ENCODE peak calls at places on chromosomes 1 and 21, in seven cellular contexts. S, L, G, J, T, V and D are unnamed samples.

GRCh38 chr21:39640754-39641153 is 28.0 kb downstream of the B3GALT5 start:
- DNase-seq in S (no peak), L (no peak), G (no peak), J (no peak), T (no peak), V (no peak), D (no peak)

GRCh38 chr21:42560517-42561179 is 47.0 kb downstream of the SLC37A1 start:
- DNase-seq in S (no peak), L (no peak), G (peak), J (no peak), T (peak), V (no peak), D (no peak)

GRCh38 chr1:100539836-100540536 is 2.0 kb downstream of the GPR88 start:
- DNase-seq in S (peak), L (no peak), G (peak), J (peak), T (no peak), V (no peak), D (no peak)

GRCh38 chr21:45320991-45321656 is 33.4 kb upstream of the POFUT2 start:
- DNase-seq in S (peak), L (no peak), G (peak), J (no peak), T (no peak), V (no peak), D (no peak)

GRCh38 chr21:36732217-36732616 is 33.3 kb downstream of the SIM2 start:
- DNase-seq in S (no peak), L (no peak), G (peak), J (no peak), T (peak), V (no peak), D (no peak)

GRCh38 chr1:111195002-111195684 is 5.3 kb downstream of the DENND2D start:
- DNase-seq in S (no peak), L (no peak), G (no peak), J (no peak), T (no peak), V (no peak), D (no peak)

GRCh38 chr21:25967566-25968438 is 202.8 kb downstream of the APP start:
- DNase-seq in S (no peak), L (no peak), G (no peak), J (no peak), T (no peak), V (no peak), D (peak)

GRCh38 chr1:9900142-9901043 is 9.7 kb downstream of the CTNNBIP1 start:
- DNase-seq in S (peak), L (no peak), G (peak), J (no peak), T (peak), V (peak), D (no peak)

GRCh38 chr1:11501491-11501897 is 22.5 kb downstream of the DISP3 start:
- DNase-seq in S (peak), L (no peak), G (peak), J (no peak), T (peak), V (no peak), D (no peak)

GRCh38 chr1:91751281-91751680 is 134.7 kb downstream of the TGFBR3 start:
- DNase-seq in S (peak), L (no peak), G (no peak), J (no peak), T (peak), V (no peak), D (no peak)

GRCh38 chr1:163290025-163290610 is 31.6 kb upstream of the NUF2 start:
- DNase-seq in S (no peak), L (no peak), G (no peak), J (no peak), T (no peak), V (peak), D (no peak)

GRCh38 chr1:38092256-38092655 is 45.7 kb upstream of the POU3F1 start:
- DNase-seq in S (no peak), L (no peak), G (no peak), J (no peak), T (no peak), V (no peak), D (no peak)

GRCh38 chr1:59008599-59009347 is 224.9 kb upstream of the JUN start:
- DNase-seq in S (no peak), L (no peak), G (no peak), J (no peak), T (no peak), V (no peak), D (no peak)

GRCh38 chr1:22263359-22263758 is 120.5 kb upstream of the WNT4 start:
- DNase-seq in S (no peak), L (no peak), G (no peak), J (no peak), T (no peak), V (no peak), D (no peak)

GRCh38 chr1:8903908-8904650 is 25.6 kb upstream of the ENO1 start:
- DNase-seq in S (no peak), L (no peak), G (no peak), J (no peak), T (peak), V (no peak), D (no peak)

GRCh38 chr21:15445327-15445726 is 284.5 kb upstream of the USP25 start:
- DNase-seq in S (no peak), L (no peak), G (no peak), J (no peak), T (no peak), V (no peak), D (peak)

GRCh38 chr1:41482001-41482765 is 2.3 kb downstream of the EDN2 start:
- DNase-seq in S (no peak), L (no peak), G (peak), J (no peak), T (no peak), V (no peak), D (no peak)

GRCh38 chr21:31559368-31560119 is 99.9 kb upstream of the SOD1 start:
- DNase-seq in S (peak), L (peak), G (peak), J (peak), T (peak), V (peak), D (peak)

GRCh38 chr1:193260056-193260750 is 73.8 kb upstream of the B3GALT2 start:
- DNase-seq in S (no peak), L (no peak), G (no peak), J (no peak), T (no peak), V (no peak), D (no peak)

GRCh38 chr1:180585994-180586359 is 27.2 kb downstream of the OVAAL start:
- DNase-seq in S (no peak), L (no peak), G (no peak), J (no peak), T (no peak), V (no peak), D (no peak)

GRCh38 chr21:22842875-22843274 is 1844.7 kb downstream of the NCAM2 start:
- DNase-seq in S (no peak), L (no peak), G (no peak), J (no peak), T (no peak), V (no peak), D (no peak)

GRCh38 chr1:9183898-9184297 is 50.7 kb upstream of the H6PD start:
- DNase-seq in S (no peak), L (no peak), G (no peak), J (no peak), T (no peak), V (no peak), D (no peak)

GRCh38 chr1:50418600-50419109 is 4.6 kb downstream of the DMRTA2 start:
- DNase-seq in S (no peak), L (no peak), G (no peak), J (peak), T (no peak), V (no peak), D (peak)

GRCh38 chr1:155652951-155653350 is 35.6 kb downstream of the YY1AP1 start:
- DNase-seq in S (no peak), L (no peak), G (no peak), J (no peak), T (no peak), V (no peak), D (no peak)

GRCh38 chr1:58331156-58331555 is 215.4 kb downstream of the OMA1 start:
- DNase-seq in S (no peak), L (no peak), G (no peak), J (no peak), T (no peak), V (no peak), D (no peak)

GRCh38 chr1:223680188-223680587 is 14.7 kb upstream of the CAPN8 start:
- DNase-seq in S (no peak), L (no peak), G (no peak), J (no peak), T (no peak), V (no peak), D (no peak)

GRCh38 chr1:226604846-226605572 is 56.4 kb downstream of the STUM start:
- DNase-seq in S (no peak), L (no peak), G (peak), J (no peak), T (no peak), V (no peak), D (no peak)

GRCh38 chr1:16375521-16376359 is 8.7 kb downstream of the SZRD1 start:
- DNase-seq in S (no peak), L (no peak), G (peak), J (no peak), T (no peak), V (no peak), D (no peak)

GRCh38 chr1:41387667-41388091 is 26.4 kb downstream of the FOXO6 start:
- DNase-seq in S (peak), L (no peak), G (no peak), J (no peak), T (peak), V (peak), D (no peak)

GRCh38 chr21:16942703-16943102 is 570.1 kb upstream of the CXADR start:
- DNase-seq in S (no peak), L (no peak), G (no peak), J (peak), T (no peak), V (no peak), D (no peak)